ENCODE peak calls at places on chromosomes 5 and 9, in seven cellular contexts. A is cardiac muscle cell, C is spleen, Z is right atrium auricular region, X is left ventricle myocardium inferior, J is PC-3, Y is tibial nerve. U is an unnamed sample.

GRCh38 chr5:72938206-72938605 is 17.6 kb upstream of the FCHO2 start:
- DNase-seq in A (no peak), Z (no peak), X (no peak), Y (no peak), J (no peak), C (no peak), U (no peak)

GRCh38 chr5:10304932-10305331 is 2.8 kb downstream of the CMBL start:
- DNase-seq in J (no peak), A (no peak), Y (no peak), X (no peak), C (no peak), Z (no peak), U (no peak)

GRCh38 chr9:87067426-87067825 is 120.1 kb upstream of the GAS1 start:
- DNase-seq in Z (no peak), A (no peak), J (no peak), Y (no peak), X (no peak), C (no peak), U (no peak)

GRCh38 chr9:63817622-63818518 is 1467.1 kb downstream of the FOXD4L5 start:
- DNase-seq in J (no peak), Y (no peak), C (peak), X (peak), A (peak), Z (peak), U (peak)

GRCh38 chr5:157398310-157398709 is 61.7 kb upstream of the NIPAL4 start:
- DNase-seq in C (no peak), A (no peak), Z (no peak), Y (no peak), J (no peak), X (no peak), U (no peak)

GRCh38 chr5:139708877-139709586 is 60.9 kb downstream of the CXXC5 start:
- DNase-seq in A (peak), J (no peak), X (peak), Z (no peak), Y (no peak), C (peak), U (peak)

GRCh38 chr9:3956081-3956701 is 343.7 kb downstream of the GLIS3 start:
- DNase-seq in C (no peak), X (no peak), Z (no peak), Y (no peak), A (no peak), J (no peak), U (no peak)

GRCh38 chr9:112041536-112042243 is 133.4 kb downstream of the SUSD1 start:
- DNase-seq in X (no peak), J (peak), A (peak), Y (no peak), Z (peak), C (no peak), U (peak)

GRCh38 chr9:136882109-136882946 is 4.0 kb upstream of the TRAF2 start:
- DNase-seq in X (no peak), J (peak), A (peak), Z (peak), Y (no peak), C (peak), U (no peak)

GRCh38 chr9:734831-735511 is 106.5 kb upstream of the DMRT1 start:
- DNase-seq in C (no peak), A (peak), X (no peak), Z (peak), J (peak), Y (no peak), U (peak)

GRCh38 chr5:150612905-150613670 is 27.4 kb upstream of the SYNPO start:
- DNase-seq in Z (no peak), Y (no peak), C (no peak), X (no peak), J (no peak), A (peak), U (peak)

GRCh38 chr9:73081979-73082657 is 69.5 kb upstream of the ANXA1 start:
- DNase-seq in Y (peak), Z (no peak), X (no peak), A (peak), C (no peak), J (peak), U (no peak)

GRCh38 chr9:80040457-80040856 is 468.7 kb downstream of the TLE4 start:
- DNase-seq in J (no peak), A (no peak), C (no peak), Y (no peak), X (no peak), Z (no peak), U (no peak)

GRCh38 chr5:62284946-62285891 is 20.8 kb upstream of the KIF2A start:
- DNase-seq in C (no peak), X (no peak), Z (no peak), Y (no peak), A (no peak), J (no peak), U (no peak)

GRCh38 chr5:98769006-98769255 is 4.5 kb upstream of the RGMB start:
- DNase-seq in Y (peak), Z (no peak), C (peak), J (peak), A (no peak), X (peak), U (no peak)

GRCh38 chr5:114201332-114201731 is 160.5 kb upstream of the KCNN2 start:
- DNase-seq in C (no peak), X (no peak), Y (no peak), A (no peak), Z (no peak), J (no peak), U (no peak)

GRCh38 chr9:113302792-113303418 is at the start of gene RNF183:
- DNase-seq in A (no peak), J (no peak), Z (no peak), X (no peak), C (no peak), Y (no peak), U (no peak)

GRCh38 chr9:95206143-95206542 is 111.4 kb downstream of the FANCC start:
- DNase-seq in A (peak), Z (no peak), X (no peak), C (no peak), Y (no peak), J (no peak), U (no peak)

GRCh38 chr5:68745459-68745858 is 348.4 kb upstream of the SLC30A5 start:
- DNase-seq in X (no peak), C (no peak), A (peak), J (no peak), Y (no peak), Z (no peak), U (no peak)

DNA sequence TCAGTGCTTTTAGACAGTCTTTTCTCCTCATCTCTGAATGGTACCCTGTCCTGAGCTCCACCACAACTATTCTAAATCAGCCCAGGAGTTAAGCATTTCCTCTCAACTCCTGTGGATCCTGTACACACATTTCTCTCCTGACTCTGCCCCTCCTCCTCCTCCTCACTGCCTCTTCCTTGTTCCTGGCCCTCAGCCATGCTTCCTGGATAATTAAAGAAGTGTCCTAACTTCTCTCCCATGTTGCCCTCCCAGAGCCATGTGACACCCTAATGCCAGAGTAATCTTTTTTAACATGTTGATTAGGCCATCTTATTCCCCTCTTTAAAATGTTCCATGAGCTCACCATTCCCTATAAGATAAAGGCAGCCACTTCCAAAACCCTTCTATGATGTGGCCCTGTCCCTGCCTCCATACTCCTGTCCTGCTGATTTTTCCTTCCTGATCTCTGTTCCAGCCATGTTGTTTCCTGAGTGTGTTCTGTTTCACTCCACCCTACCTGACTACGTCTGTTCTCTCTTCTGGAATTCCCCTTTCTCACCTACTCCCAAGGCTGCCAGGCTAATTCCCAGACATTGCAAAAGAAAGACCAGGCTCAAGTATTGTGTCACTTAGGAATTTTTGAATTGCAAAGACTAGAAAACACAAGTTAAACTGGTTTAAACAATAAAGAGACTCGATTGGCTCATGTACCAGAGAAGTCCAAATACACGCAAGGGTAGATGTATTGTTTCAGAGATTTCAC is 295.2 kb downstream of the MAST4 start:
- DNase-seq in Z (no peak), C (no peak), A (peak), X (no peak), Y (no peak), J (peak), U (no peak)
- H3K27ac ChIP-seq in Z (peak), C (no peak), A (no peak), X (peak), Y (no peak), J (peak), U (no peak)

GRCh38 chr5:58466939-58467338 is 7.1 kb upstream of the PLK2 start:
- DNase-seq in Y (no peak), J (peak), A (peak), C (no peak), Z (no peak), X (no peak), U (no peak)
- TF ChIP-seq CTCF in Y (no peak), J (no peak), A (no peak), C (no peak), Z (no peak), X (no peak), U (no peak)

GRCh38 chr5:1118738-1119137 is 6.9 kb upstream of the SLC12A7 start:
- DNase-seq in C (no peak), X (no peak), A (peak), Z (no peak), J (no peak), Y (no peak), U (peak)
- H3K27ac ChIP-seq in C (no peak), X (peak), A (peak), Z (peak), J (no peak), Y (no peak), U (peak)

DNA sequence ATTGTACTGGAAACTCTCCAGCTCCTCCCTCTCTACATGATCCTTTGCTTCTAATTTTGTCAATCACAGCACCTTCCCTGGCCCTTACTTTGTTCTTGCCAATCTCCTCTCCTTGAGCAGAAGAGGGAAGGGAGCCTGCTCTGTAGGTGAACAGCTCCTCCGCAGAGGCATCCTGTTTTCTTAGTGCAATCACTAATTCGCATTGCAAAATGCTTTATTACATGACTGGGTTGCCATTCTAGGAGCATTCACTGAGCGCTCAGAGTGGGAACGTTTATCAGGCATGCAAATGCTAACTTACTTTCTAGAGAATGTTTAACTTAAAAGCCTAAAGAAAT is 416 bp upstream of the SNX18 start:
- DNase-seq in J (no peak), A (no peak), X (no peak), C (no peak), Y (no peak), Z (no peak), U (no peak)
- TF ChIP-seq CTCF in J (no peak), A (no peak), X (no peak), C (no peak), Y (no peak), Z (no peak), U (no peak)

GRCh38 chr9:85263288-85263687 is 478.5 kb downstream of the AGTPBP1 start:
- DNase-seq in Z (no peak), A (no peak), Y (no peak), J (no peak), X (no peak), C (no peak), U (no peak)
- H3K27ac ChIP-seq in Z (no peak), A (no peak), Y (no peak), J (no peak), X (no peak), C (no peak), U (no peak)

DNA sequence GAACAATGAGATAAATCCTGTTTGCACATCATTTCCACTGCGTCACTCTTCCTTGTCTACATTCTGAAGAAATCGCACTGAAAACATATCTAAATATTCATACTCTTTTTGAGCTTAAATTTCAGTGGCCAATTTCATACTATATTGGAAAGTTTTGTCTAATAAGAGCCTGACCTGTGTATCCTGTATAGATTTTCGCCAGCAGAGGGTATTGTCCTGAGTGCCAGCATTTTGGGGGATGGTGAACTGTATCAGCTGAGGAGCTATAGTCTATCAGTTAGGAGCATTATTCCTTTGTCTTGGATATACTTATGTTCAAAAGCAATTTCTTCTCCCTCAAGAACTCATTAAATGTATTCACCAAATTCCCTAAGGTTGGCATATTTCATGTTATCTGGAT is 102.3 kb downstream of the SEMA6A start:
- DNase-seq in A (no peak), C (no peak), Z (no peak), Y (no peak), J (peak), X (no peak), U (no peak)
- TF ChIP-seq CTCF in A (no peak), C (no peak), Z (no peak), Y (no peak), J (peak), X (no peak), U (no peak)

GRCh38 chr5:148956632-148957385 is 106.1 kb downstream of the SH3TC2 start:
- DNase-seq in A (no peak), Y (no peak), X (no peak), C (no peak), Z (no peak), J (peak), U (no peak)
- H3K27ac ChIP-seq in A (no peak), Y (no peak), X (no peak), C (no peak), Z (no peak), J (no peak), U (no peak)